ENCODE peak calls at places on chromosomes 13 and 19, in six cellular contexts. P, D, J, N, A and S are unnamed samples.

GRCh38 chr19:29831041-29831548 is 19.3 kb downstream of the CCNE1 start:
- DNase-seq in P (no peak), D (no peak), J (no peak), N (no peak), A (peak; percentile 6), S (no peak)

GRCh38 chr19:58154287-58154678 is 3.7 kb upstream of the ZNF329 start:
- DNase-seq in P (no peak), D (peak; percentile 57), J (peak; percentile 58), N (no peak), A (peak; percentile 32), S (peak; percentile 80)

GRCh38 chr19:56601375-56601774 is 6.3 kb downstream of the ZNF71 start:
- DNase-seq in P (no peak), D (no peak), J (no peak), N (no peak), A (no peak), S (no peak)

GRCh38 chr19:11729586-11729985 is 9.2 kb downstream of the ZNF823 start:
- DNase-seq in P (no peak), D (no peak), J (no peak), N (no peak), A (no peak), S (no peak)

GRCh38 chr19:12000152-12000981 is 35.1 kb downstream of the ZNF433 start:
- DNase-seq in P (no peak), D (no peak), J (no peak), N (no peak), A (no peak), S (peak; percentile 18)

GRCh38 chr19:49356382-49356781 is 5.8 kb downstream of the TEAD2 start:
- DNase-seq in P (no peak), D (no peak), J (no peak), N (no peak), A (peak; percentile 26), S (peak; percentile 22)

GRCh38 chr13:111175948-111176347 is 60.8 kb downstream of the ARHGEF7 start:
- DNase-seq in P (no peak), D (no peak), J (no peak), N (no peak), A (no peak), S (no peak)

GRCh38 chr19:57269515-57270250 is 10.6 kb upstream of the ZNF460 start:
- DNase-seq in P (no peak), D (peak; percentile 72), J (peak; percentile 17), N (no peak), A (peak; percentile 34), S (peak; percentile 76)

GRCh38 chr19:49655570-49656455 is 9.8 kb downstream of the IRF3 start:
- DNase-seq in P (no peak), D (no peak), J (no peak), N (no peak), A (no peak), S (no peak)

GRCh38 chr19:5345895-5346386 is 5.3 kb upstream of the PTPRS start:
- DNase-seq in P (no peak), D (peak; percentile 67), J (no peak), N (no peak), A (peak; percentile 35), S (peak; percentile 59)

GRCh38 chr13:83372786-83373185 is 509.5 kb downstream of the SLITRK1 start:
- DNase-seq in P (no peak), D (no peak), J (no peak), N (no peak), A (no peak), S (peak; percentile 1)

GRCh38 chr13:103236213-103236612 is 170.0 kb upstream of the SLC10A2 start:
- DNase-seq in P (no peak), D (peak; percentile 36), J (no peak), N (no peak), A (no peak), S (peak; percentile 47)

GRCh38 chr19:37654118-37654517 is 1.1 kb downstream of the ZFP30 start:
- DNase-seq in P (no peak), D (no peak), J (no peak), N (no peak), A (no peak), S (peak; percentile 6)

GRCh38 chr19:45172611-45173208 is 5.3 kb downstream of the TRAPPC6A start:
- DNase-seq in P (no peak), D (no peak), J (no peak), N (no peak), A (no peak), S (no peak)

GRCh38 chr13:99971576-99972189 is at the start of gene ZIC5:
- DNase-seq in P (peak; percentile 89), D (no peak), J (no peak), N (no peak), A (no peak), S (no peak)

GRCh38 chr13:102020611-102021216 is 381.1 kb downstream of the FGF14 start:
- DNase-seq in P (no peak), D (no peak), J (no peak), N (no peak), A (no peak), S (peak; percentile 11)

GRCh38 chr13:67857581-67858310 is 627.6 kb upstream of the PCDH9 start:
- DNase-seq in P (no peak), D (no peak), J (no peak), N (no peak), A (no peak), S (no peak)

GRCh38 chr13:73195091-73195490 is 136.3 kb downstream of the KLF5 start:
- DNase-seq in P (no peak), D (no peak), J (no peak), N (no peak), A (no peak), S (no peak)

GRCh38 chr19:10007811-10008211 is 2.5 kb downstream of the COL5A3 start:
- DNase-seq in P (no peak), D (peak; percentile 57), J (no peak), N (no peak), A (no peak), S (peak; percentile 57)

GRCh38 chr13:23918208-23918607 is 20.9 kb upstream of the C1QTNF9B start:
- DNase-seq in P (no peak), D (no peak), J (no peak), N (no peak), A (no peak), S (peak; percentile 23)

GRCh38 chr13:113638173-113638746 is 19.7 kb downstream of the ATP4B start:
- DNase-seq in P (no peak), D (no peak), J (no peak), N (peak; percentile 34), A (no peak), S (no peak)

GRCh38 chr19:31220540-31220939 is 128.7 kb downstream of the TSHZ3 start:
- DNase-seq in P (no peak), D (peak; percentile 25), J (no peak), N (no peak), A (no peak), S (peak; percentile 31)

GRCh38 chr13:99280166-99280565 is 22.0 kb upstream of the GPR18 start:
- DNase-seq in P (no peak), D (peak; percentile 11), J (no peak), N (no peak), A (no peak), S (no peak)

GRCh38 chr13:43389573-43389972 is 366.2 kb downstream of the DNAJC15 start:
- DNase-seq in P (no peak), D (peak; percentile 27), J (no peak), N (no peak), A (no peak), S (peak; percentile 66)

GRCh38 chr19:42467437-42467760 is 24.7 kb upstream of the CXCL17 start:
- DNase-seq in P (no peak), D (peak; percentile 39), J (no peak), N (peak; percentile 0), A (no peak), S (no peak)

GRCh38 chr19:29596885-29597525 is 9.1 kb upstream of the POP4 start:
- DNase-seq in P (peak; percentile 20), D (peak; percentile 52), J (peak; percentile 37), N (no peak), A (no peak), S (peak; percentile 53)

GRCh38 chr13:74210693-74211393 is 76.6 kb upstream of the KLF12 start:
- DNase-seq in P (no peak), D (peak; percentile 96), J (peak; percentile 21), N (no peak), A (peak; percentile 43), S (peak; percentile 96)

GRCh38 chr19:1661995-1662394 is 9.6 kb upstream of the TCF3 start:
- DNase-seq in P (no peak), D (no peak), J (no peak), N (no peak), A (no peak), S (no peak)

GRCh38 chr19:29311391-29311790 is 98.4 kb upstream of the UQCRFS1 start:
- DNase-seq in P (no peak), D (no peak), J (no peak), N (no peak), A (no peak), S (no peak)

GRCh38 chr19:8210660-8211101 is 1.5 kb downstream of the CERS4 start:
- DNase-seq in P (no peak), D (no peak), J (peak; percentile 32), N (no peak), A (no peak), S (no peak)

GRCh38 chr19:36418287-36419001 is at the start of gene ZFP82:
- DNase-seq in P (peak; percentile 83), D (peak; percentile 85), J (peak; percentile 92), N (peak; percentile 92), A (peak; percentile 88), S (peak; percentile 92)

GRCh38 chr19:43499042-43499441 is 5.5 kb downstream of the PHLDB3 start:
- DNase-seq in P (no peak), D (no peak), J (peak; percentile 58), N (no peak), A (no peak), S (no peak)

GRCh38 chr19:32896516-32897214 is 27.1 kb upstream of the SLC7A9 start:
- DNase-seq in P (no peak), D (peak; percentile 3), J (no peak), N (no peak), A (no peak), S (no peak)

GRCh38 chr13:112444416-112445399 is 68.6 kb downstream of the SPACA7 start:
- DNase-seq in P (no peak), D (no peak), J (no peak), N (peak; percentile 77), A (no peak), S (no peak)
- H3K4me3 ChIP-seq in P (peak overlapping the region; percentile 55), D (no peak overlapping the region), J (no peak overlapping the region), N (no peak overlapping the region), A (no peak overlapping the region), S (no peak overlapping the region)

GRCh38 chr13:33364192-33364591 is 78.6 kb upstream of the STARD13 start:
- DNase-seq in P (no peak), D (no peak), J (no peak), N (no peak), A (no peak), S (no peak)
- H3K4me3 ChIP-seq in P (no peak overlapping the region), D (no peak overlapping the region), J (no peak overlapping the region), N (no peak overlapping the region), A (no peak overlapping the region), S (no peak overlapping the region)

GRCh38 chr19:33905473-33905936 is 108.8 kb downstream of the KCTD15 start:
- DNase-seq in P (peak; percentile 12), D (no peak), J (peak; percentile 39), N (no peak), A (peak; percentile 51), S (no peak)
- H3K4me3 ChIP-seq in P (peak overlapping the region; percentile 81), D (peak overlapping the region; percentile 46), J (peak overlapping the region; percentile 68), N (peak overlapping the region; percentile 12), A (peak overlapping the region; percentile 2), S (peak overlapping the region; percentile 38)

GRCh38 chr19:34176581-34176980 is 4.3 kb downstream of the LSM14A start:
- DNase-seq in P (no peak), D (no peak), J (no peak), N (no peak), A (no peak), S (no peak)
- H3K4me3 ChIP-seq in P (no peak overlapping the region), D (no peak overlapping the region), J (no peak overlapping the region), N (no peak overlapping the region), A (peak overlapping the region; percentile 22), S (no peak overlapping the region)